ENCODE peak calls at places on chromosomes 4 and X, in nine cellular contexts. E is H7, I is HS-5, M is AG09309, H is fibroblast of lung, A is HuH-7, U is HFFc6, W is GM23248, B is hepatocyte. Q is an unnamed sample.

GRCh38 chr4:130288576-130288975 is 1192.6 kb downstream of the C4orf33 start:
- DNase-seq in E (peak), I (no peak), M (no peak), H (no peak), A (no peak), U (no peak), W (no peak), B (no peak), Q (no peak)

GRCh38 chr4:11468901-11469300 is 40.2 kb upstream of the HS3ST1 start:
- DNase-seq in E (peak), I (no peak), M (no peak), H (no peak), A (no peak), U (no peak), W (no peak), B (peak), Q (no peak)

GRCh38 chr4:44725166-44725565 is 1.2 kb downstream of the GNPDA2 start:
- DNase-seq in E (no peak), I (no peak), M (no peak), H (peak), A (no peak), U (no peak), W (peak), B (peak), Q (no peak)

GRCh38 chr4:71211748-71212147 is 127.1 kb upstream of the SLC4A4 start:
- DNase-seq in E (no peak), I (no peak), M (no peak), H (peak), A (no peak), U (no peak), W (peak), B (peak), Q (no peak)

GRCh38 chr4:103994059-103994458 is 274.3 kb upstream of the TACR3 start:
- DNase-seq in E (peak), I (no peak), M (no peak), H (peak), A (no peak), U (peak), W (no peak), B (no peak), Q (no peak)

GRCh38 chr4:151766691-151767090 is 5.9 kb upstream of the GATB start:
- DNase-seq in E (no peak), I (no peak), M (no peak), H (no peak), A (no peak), U (no peak), W (no peak), B (no peak), Q (no peak)

GRCh38 chr4:4673070-4673469 is 131.2 kb upstream of the STX18 start:
- DNase-seq in E (peak), I (no peak), M (no peak), H (peak), A (no peak), U (no peak), W (peak), B (peak), Q (peak)

GRCh38 chr4:109113511-109113910 is 188.9 kb downstream of the COL25A1 start:
- DNase-seq in E (no peak), I (peak), M (peak), H (peak), A (no peak), U (no peak), W (peak), B (no peak), Q (no peak)

GRCh38 chrX:19758536-19758935 is 128.9 kb downstream of the SH3KBP1 start:
- DNase-seq in E (no peak), I (no peak), M (no peak), H (no peak), A (no peak), U (peak), W (peak), B (no peak), Q (no peak)

GRCh38 chr4:56671860-56672259 is 9.2 kb downstream of the HOPX start:
- DNase-seq in E (no peak), I (no peak), M (no peak), H (peak), A (no peak), U (no peak), W (peak), B (no peak), Q (no peak)

GRCh38 chr4:150514709-150515108 is 67.2 kb upstream of the MAB21L2 start:
- DNase-seq in E (no peak), I (no peak), M (no peak), H (no peak), A (no peak), U (no peak), W (no peak), B (no peak), Q (no peak)

GRCh38 chr4:135741583-135741982 is 1540.0 kb upstream of the PABPC4L start:
- DNase-seq in E (peak), I (no peak), M (no peak), H (no peak), A (no peak), U (no peak), W (no peak), B (no peak), Q (no peak)

GRCh38 chrX:80808160-80808735 is 1.4 kb downstream of the BRWD3 start:
- DNase-seq in E (peak), I (no peak), M (no peak), H (peak), A (no peak), U (peak), W (peak), B (peak), Q (peak)

GRCh38 chr4:104494822-104495559 is at the start of gene CXXC4:
- DNase-seq in E (peak), I (no peak), M (no peak), H (peak), A (peak), U (peak), W (peak), B (peak), Q (peak)

GRCh38 chrX:2781698-2782097 is 29.9 kb downstream of the XG start:
- DNase-seq in E (no peak), I (no peak), M (no peak), H (no peak), A (no peak), U (no peak), W (no peak), B (no peak), Q (no peak)

GRCh38 chr4:48748949-48749596 is 31.0 kb downstream of the FRYL start:
- DNase-seq in E (peak), I (no peak), M (no peak), H (no peak), A (no peak), U (no peak), W (no peak), B (peak), Q (no peak)

GRCh38 chrX:97400492-97400891 is 516.8 kb downstream of the RPA4 start:
- DNase-seq in E (no peak), I (no peak), M (no peak), H (no peak), A (no peak), U (no peak), W (no peak), B (no peak), Q (no peak)

GRCh38 chr4:189235599-189235998 is 705.1 kb upstream of the FRG1 start:
- DNase-seq in E (no peak), I (no peak), M (no peak), H (no peak), A (no peak), U (no peak), W (no peak), B (no peak), Q (no peak)

GRCh38 chr4:140152760-140153418 is 1.1 kb downstream of the MAML3 start:
- DNase-seq in E (peak), I (no peak), M (no peak), H (peak), A (peak), U (no peak), W (peak), B (peak), Q (peak)

GRCh38 chrX:65406532-65406931 is 128.1 kb downstream of the LAS1L start:
- DNase-seq in E (peak), I (no peak), M (no peak), H (no peak), A (no peak), U (no peak), W (peak), B (peak), Q (no peak)

GRCh38 chr4:182141046-182141445 is 102.2 kb upstream of the TENM3 start:
- DNase-seq in E (peak), I (no peak), M (no peak), H (peak), A (no peak), U (no peak), W (no peak), B (peak), Q (no peak)

GRCh38 chr4:15250021-15250441 is 177.8 kb upstream of the C1QTNF7 start:
- DNase-seq in E (no peak), I (no peak), M (no peak), H (peak), A (no peak), U (no peak), W (peak), B (no peak), Q (no peak)

GRCh38 chrX:131812847-131813825 is 210.0 kb upstream of the STK26 start:
- DNase-seq in E (no peak), I (no peak), M (peak), H (no peak), A (no peak), U (no peak), W (peak), B (no peak), Q (peak)